ENCODE peak calls at places on chromosome 7, in five cellular contexts. X, S, V, M and A are unnamed samples.

GRCh38 chr7:45680776-45681175 is 106.6 kb downstream of the ADCY1 start:
- DNase-seq in X (no peak), S (no peak), V (no peak), M (no peak), A (no peak)

GRCh38 chr7:22147113-22147512 is 201.4 kb upstream of the CDCA7L start:
- DNase-seq in X (peak; percentile 10), S (no peak), V (no peak), M (no peak), A (no peak)

GRCh38 chr7:80967536-80968297 is 48.9 kb upstream of the SEMA3C start:
- DNase-seq in X (no peak), S (no peak), V (no peak), M (no peak), A (no peak)

GRCh38 chr7:71482284-71482683 is 350.3 kb downstream of the GALNT17 start:
- DNase-seq in X (no peak), S (no peak), V (no peak), M (no peak), A (no peak)

GRCh38 chr7:155578016-155578415 is 31.7 kb upstream of the CNPY1 start:
- DNase-seq in X (no peak), S (peak; percentile 58), V (no peak), M (no peak), A (no peak)

GRCh38 chr7:147570390-147570789 is 1020.2 kb upstream of the C7orf33 start:
- DNase-seq in X (no peak), S (no peak), V (peak; percentile 69), M (no peak), A (no peak)

GRCh38 chr7:37920619-37921339 is at the start of gene EPDR1:
- DNase-seq in X (peak; percentile 27), S (no peak), V (no peak), M (peak; percentile 71), A (no peak)

GRCh38 chr7:96426685-96427084 is 104.8 kb upstream of the SLC25A13 start:
- DNase-seq in X (no peak), S (no peak), V (no peak), M (no peak), A (no peak)

GRCh38 chr7:4715385-4715770 is 33.3 kb downstream of the FOXK1 start:
- DNase-seq in X (no peak), S (no peak), V (no peak), M (no peak), A (no peak)

GRCh38 chr7:130154131-130154500 is 51.1 kb downstream of the TMEM209 start:
- DNase-seq in X (peak; percentile 43), S (no peak), V (no peak), M (no peak), A (no peak)

GRCh38 chr7:26199301-26200112 is 1.0 kb downstream of the HNRNPA2B1 start:
- DNase-seq in X (no peak), S (peak; percentile 89), V (peak; percentile 58), M (no peak), A (peak; percentile 65)

GRCh38 chr7:77989981-77990566 is 191.5 kb downstream of the PHTF2 start:
- DNase-seq in X (no peak), S (peak; percentile 65), V (peak; percentile 3), M (no peak), A (no peak)

GRCh38 chr7:150901160-150902035 is 49.1 kb downstream of the AOC1 start:
- DNase-seq in X (peak; percentile 19), S (no peak), V (no peak), M (no peak), A (no peak)

GRCh38 chr7:158946771-158947170 is 90.4 kb downstream of the DYNC2I1 start:
- DNase-seq in X (no peak), S (no peak), V (no peak), M (no peak), A (no peak)

GRCh38 chr7:151283302-151283701 is 34.8 kb upstream of the SMARCD3 start:
- DNase-seq in X (no peak), S (no peak), V (no peak), M (no peak), A (no peak)

GRCh38 chr7:129779602-129780256 is 168.2 kb downstream of the NRF1 start:
- DNase-seq in X (peak; percentile 68), S (no peak), V (peak; percentile 36), M (no peak), A (no peak)

GRCh38 chr7:17298102-17298839 is at the start of gene AHR:
- DNase-seq in X (peak; percentile 91), S (peak; percentile 96), V (peak; percentile 96), M (peak; percentile 32), A (peak; percentile 89)

GRCh38 chr7:30617359-30617758 is 22.7 kb downstream of the GARS1 start:
- DNase-seq in X (no peak), S (no peak), V (no peak), M (no peak), A (no peak)

GRCh38 chr7:71349583-71350481 is 217.9 kb downstream of the GALNT17 start:
- DNase-seq in X (no peak), S (no peak), V (no peak), M (no peak), A (no peak)

GRCh38 chr7:28055161-28055544 is 125.4 kb downstream of the JAZF1 start:
- DNase-seq in X (no peak), S (no peak), V (peak; percentile 68), M (no peak), A (no peak)

GRCh38 chr7:12801107-12801506 is 113.7 kb downstream of the ARL4A start:
- DNase-seq in X (no peak), S (no peak), V (no peak), M (no peak), A (no peak)

GRCh38 chr7:92768501-92769360 is 67.6 kb downstream of the CDK6 start:
- DNase-seq in X (peak; percentile 36), S (no peak), V (peak; percentile 69), M (no peak), A (no peak)

GRCh38 chr7:123770378-123770777 is 21.6 kb upstream of the WASL start:
- DNase-seq in X (peak; percentile 66), S (no peak), V (peak; percentile 66), M (no peak), A (no peak)